ENCODE peak calls at places on chromosomes 3 and 15, in eight cellular contexts. K is psoas muscle, M is T1000, N is AG04450, A is T-cell, S is fibroblast of pulmonary artery, J is caudate nucleus, P is lower leg skin. D is an unnamed sample.

GRCh38 chr3:186360779-186361178 is 1.3 kb downstream of the DGKG start:
- DNase-seq in K (no peak), M (no peak), N (no peak), A (no peak), S (no peak), J (peak; percentile 38), P (no peak), D (no peak)

GRCh38 chr3:185786956-185787877 is 37.6 kb downstream of the IGF2BP2 start:
- DNase-seq in K (no peak), M (no peak), N (no peak), A (no peak), S (no peak), J (no peak), P (no peak), D (no peak)

GRCh38 chr3:171183042-171183441 is 156.5 kb upstream of the SLC2A2 start:
- DNase-seq in K (no peak), M (no peak), N (no peak), A (no peak), S (peak; percentile 60), J (peak; percentile 38), P (no peak), D (no peak)

GRCh38 chr15:56353119-56353518 is 12.1 kb upstream of the TEX9 start:
- DNase-seq in K (no peak), M (no peak), N (no peak), A (no peak), S (peak; percentile 35), J (no peak), P (no peak), D (no peak)

GRCh38 chr3:196867155-196867506 is 589 bp upstream of the SENP5 start:
- DNase-seq in K (no peak), M (no peak), N (no peak), A (no peak), S (no peak), J (no peak), P (no peak), D (no peak)

GRCh38 chr3:184361932-184362667 is 590 bp downstream of the POLR2H start:
- DNase-seq in K (peak; percentile 73), M (peak; percentile 47), N (no peak), A (peak; percentile 29), S (no peak), J (peak; percentile 79), P (peak; percentile 94), D (peak; percentile 68)

GRCh38 chr3:154779571-154779970 is 300.5 kb upstream of the MME start:
- DNase-seq in K (no peak), M (no peak), N (peak; percentile 56), A (no peak), S (peak; percentile 66), J (peak; percentile 10), P (no peak), D (no peak)

GRCh38 chr3:161405087-161405486 is 33.8 kb upstream of the SPTSSB start:
- DNase-seq in K (no peak), M (no peak), N (no peak), A (no peak), S (no peak), J (no peak), P (no peak), D (no peak)

GRCh38 chr15:37086521-37086920 is 13.8 kb downstream of the MEIS2 start:
- DNase-seq in K (no peak), M (no peak), N (no peak), A (no peak), S (no peak), J (no peak), P (no peak), D (no peak)